ENCODE peak calls at places on chromosome 3, in ten cellular contexts. X, Y, Z, S, P, L, O, N, T and B are unnamed samples.

GRCh38 chr3:109072208-109072607 is 45.7 kb downstream of the MORC1 start:
- DNase-seq in Y (no peak), O (no peak), T (no peak), X (peak), L (no peak), Z (no peak), S (no peak), P (no peak), N (no peak), B (no peak)

GRCh38 chr3:55267206-55267930 is 219.7 kb downstream of the WNT5A start:
- DNase-seq in O (peak), Y (no peak), N (no peak), X (no peak), L (no peak), P (no peak), T (no peak), S (peak), Z (peak), B (peak)

GRCh38 chr3:89434621-89435380 is 327.4 kb downstream of the EPHA3 start:
- DNase-seq in P (no peak), Y (no peak), Z (no peak), S (no peak), T (no peak), L (no peak), O (no peak), N (no peak), X (no peak), B (no peak)

GRCh38 chr3:110413807-110414748 is 657.5 kb upstream of the NECTIN3 start:
- DNase-seq in S (peak), X (no peak), T (no peak), Z (peak), P (no peak), Y (peak), L (no peak), O (peak), N (no peak), B (peak)

GRCh38 chr3:190101320-190102117 is 19.2 kb downstream of the P3H2 start:
- DNase-seq in X (no peak), S (peak), P (no peak), N (no peak), T (no peak), L (no peak), Y (no peak), Z (no peak), O (peak), B (peak)

GRCh38 chr3:79947469-79947868 is 179.7 kb upstream of the ROBO1 start:
- DNase-seq in N (no peak), X (no peak), Z (no peak), T (no peak), S (no peak), Y (no peak), O (no peak), P (no peak), L (no peak), B (no peak)

GRCh38 chr3:182792901-182793662 is at the start of gene ATP11B:
- DNase-seq in Z (no peak), T (peak), O (peak), N (peak), L (peak), P (peak), X (peak), S (peak), Y (peak), B (peak)

GRCh38 chr3:187223799-187224198 is 26.5 kb downstream of the RTP1 start:
- DNase-seq in P (no peak), T (no peak), N (peak), O (peak), L (no peak), Z (no peak), X (no peak), S (peak), Y (no peak), B (no peak)

GRCh38 chr3:10164546-10165393 is at the start of gene IRAK2:
- DNase-seq in O (peak), S (peak), Z (no peak), L (no peak), P (peak), T (peak), X (peak), N (peak), Y (peak), B (peak)